ENCODE peak calls at places on chromosome 9, in five cellular contexts. T is astrocyte, F is mammary epithelial cell, U is PC-3, C is neural progenitor cell. L is an unnamed sample.

GRCh38 chr9:13295556-13295955 is 16.1 kb upstream of the MPDZ start:
- DNase-seq in F (peak; percentile 11), U (no peak), C (peak; percentile 47), T (no peak), L (no peak)

GRCh38 chr9:72427801-72428200 is 62.8 kb upstream of the ZFAND5 start:
- DNase-seq in C (no peak), T (no peak), U (no peak), F (no peak), L (no peak)

GRCh38 chr9:84875193-84875592 is 205.7 kb downstream of the NTRK2 start:
- DNase-seq in T (no peak), U (no peak), C (no peak), F (no peak), L (no peak)

GRCh38 chr9:106800691-106801090 is 62.3 kb upstream of the ZNF462 start:
- DNase-seq in U (peak; percentile 2), T (no peak), C (no peak), F (no peak), L (no peak)

GRCh38 chr9:70229579-70229978 is 29.2 kb upstream of the SMC5 start:
- DNase-seq in C (no peak), T (peak; percentile 12), F (peak; percentile 13), U (peak; percentile 52), L (no peak)

GRCh38 chr9:94623253-94623652 is 16.1 kb downstream of the FBP1 start:
- DNase-seq in T (no peak), C (peak; percentile 70), F (no peak), U (no peak), L (no peak)

GRCh38 chr9:128886211-128886826 is 4.4 kb downstream of the LRRC8A start:
- DNase-seq in F (peak; percentile 69), C (no peak), T (peak; percentile 92), U (no peak), L (no peak)

GRCh38 chr9:126499005-126499910 is 114.5 kb upstream of the LMX1B start:
- DNase-seq in U (peak; percentile 57), T (no peak), F (peak; percentile 30), C (peak; percentile 84), L (no peak)

GRCh38 chr9:3971391-3972082 is 328.3 kb downstream of the GLIS3 start:
- DNase-seq in C (no peak), U (peak; percentile 70), F (peak; percentile 36), T (no peak), L (no peak)

GRCh38 chr9:127130235-127130634 is 7.8 kb upstream of the ANGPTL2 start:
- DNase-seq in U (no peak), T (no peak), C (no peak), F (no peak), L (no peak)

GRCh38 chr9:6304232-6304631 is 23.9 kb upstream of the TPD52L3 start:
- DNase-seq in U (no peak), C (no peak), T (no peak), F (no peak), L (no peak)

GRCh38 chr9:3888496-3888858 is 362.7 kb upstream of the RFX3 start:
- DNase-seq in C (no peak), U (no peak), F (no peak), T (no peak), L (no peak)

GRCh38 chr9:136882109-136882946 is 4.0 kb upstream of the TRAF2 start:
- DNase-seq in U (peak; percentile 64), T (peak; percentile 67), F (peak; percentile 96), C (no peak), L (peak; percentile 72)

GRCh38 chr9:13461588-13461987 is 182.1 kb upstream of the MPDZ start:
- DNase-seq in C (no peak), F (no peak), T (no peak), U (no peak), L (no peak)

GRCh38 chr9:88692837-88693236 is 157.9 kb downstream of the NXNL2 start:
- DNase-seq in T (no peak), U (no peak), C (no peak), F (peak; percentile 66), L (no peak)

GRCh38 chr9:116144038-116144437 is 9.6 kb upstream of the PAPPA start:
- DNase-seq in T (peak; percentile 81), F (peak; percentile 88), C (no peak), U (peak; percentile 82), L (no peak)

GRCh38 chr9:976258-976804 is at the start of gene DMRT3:
- DNase-seq in C (peak; percentile 85), U (no peak), F (no peak), T (no peak), L (no peak)

GRCh38 chr9:5800969-5801738 is 31.8 kb downstream of the ERMP1 start:
- DNase-seq in F (no peak), U (no peak), T (peak; percentile 49), C (no peak), L (no peak)

GRCh38 chr9:129037767-129038098 is 1.3 kb downstream of the MIGA2 start:
- DNase-seq in C (no peak), T (no peak), F (no peak), U (no peak), L (no peak)

GRCh38 chr9:120393386-120394057 is 186.4 kb downstream of the CDK5RAP2 start:
- DNase-seq in T (peak; percentile 44), C (no peak), U (peak; percentile 78), F (peak; percentile 47), L (no peak)

GRCh38 chr9:125761685-125762084 is 14.5 kb downstream of the PBX3 start:
- DNase-seq in U (no peak), T (no peak), F (no peak), C (no peak), L (no peak)

GRCh38 chr9:83281306-83282255 is 218.6 kb upstream of the RASEF start:
- DNase-seq in F (peak; percentile 57), T (peak; percentile 76), C (no peak), U (peak; percentile 65), L (peak; percentile 28)

GRCh38 chr9:128020692-128021091 is 39.9 kb upstream of the EEIG1 start:
- DNase-seq in F (no peak), U (no peak), C (no peak), T (no peak), L (no peak)

GRCh38 chr9:121698627-121699270 is 47.3 kb downstream of the DAB2IP start:
- DNase-seq in U (peak; percentile 12), F (no peak), T (no peak), C (peak; percentile 95), L (no peak)

GRCh38 chr9:88355166-88355565 is 33.1 kb upstream of the SPIN1 start:
- DNase-seq in C (no peak), F (peak; percentile 87), T (peak; percentile 37), U (peak; percentile 81), L (peak; percentile 55)

GRCh38 chr9:70130266-70130665 is 86.6 kb downstream of the MAMDC2 start:
- DNase-seq in U (peak; percentile 16), F (peak; percentile 80), T (no peak), C (no peak), L (no peak)

GRCh38 chr9:89475891-89476440 is 21.9 kb downstream of the SEMA4D start:
- DNase-seq in C (no peak), U (no peak), F (no peak), T (no peak), L (no peak)

GRCh38 chr9:81549500-81550206 is 139.7 kb downstream of the TLE1 start:
- DNase-seq in T (no peak), U (peak; percentile 91), C (peak; percentile 6), F (no peak), L (no peak)

GRCh38 chr9:94553029-94553938 is 1.6 kb upstream of the PCAT7 start:
- DNase-seq in T (no peak), C (peak; percentile 45), U (peak; percentile 68), F (no peak), L (no peak)

GRCh38 chr9:14056235-14056930 is 257.6 kb downstream of the NFIB start:
- DNase-seq in C (no peak), T (no peak), F (no peak), U (no peak), L (no peak)

GRCh38 chr9:134185536-134186011 is 21.2 kb upstream of the RNU6ATAC start:
- DNase-seq in U (no peak), C (no peak), T (no peak), F (peak; percentile 22), L (no peak)
- H3K4me2 ChIP-seq in U (no peak overlapping the region), C (no peak overlapping the region), T (no peak overlapping the region), F (no peak overlapping the region), L (no peak overlapping the region)

DNA sequence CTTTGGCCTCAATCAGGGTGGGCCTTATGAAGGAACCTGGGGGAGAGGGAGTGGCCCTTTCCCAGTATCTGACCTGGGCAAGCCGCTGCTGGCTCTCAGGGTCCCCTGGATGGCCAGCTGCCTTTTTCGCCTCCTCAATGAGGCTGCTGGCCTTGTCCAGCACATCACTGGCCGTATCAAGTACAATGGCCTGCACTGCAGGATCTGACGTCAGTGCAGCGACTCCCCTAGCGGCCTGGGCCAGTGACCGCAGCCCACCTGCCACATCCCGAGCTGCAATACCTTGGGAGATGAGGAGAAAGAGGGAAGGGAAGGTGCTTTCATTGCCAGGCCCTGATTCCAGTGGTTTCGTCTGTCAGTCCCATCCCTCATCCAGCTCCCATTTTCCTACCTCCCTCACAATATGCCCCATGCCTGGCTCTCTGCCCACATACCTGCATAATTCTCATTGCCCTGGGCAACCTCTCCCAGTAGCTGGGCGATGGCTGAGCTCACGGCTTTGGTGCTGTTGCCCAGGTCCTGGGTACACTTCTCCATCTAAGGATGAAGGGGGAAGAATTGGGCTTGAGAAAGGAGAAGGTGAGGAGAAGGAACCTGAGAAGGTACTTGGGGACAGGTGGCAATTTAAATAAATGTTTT is 19.1 kb downstream of the TLN1 start:
- DNase-seq in F (no peak), C (no peak), U (no peak), T (no peak), L (no peak)
- H3K36me3 ChIP-seq in F (peaks cover 51% of the 10 kb centered on the region), C (no peaks in the 10 kb centered on the region), U (peaks cover 51% of the 10 kb centered on the region), T (peaks cover 85% of the 10 kb centered on the region), L (peaks cover 64% of the 10 kb centered on the region)

GRCh38 chr9:34578241-34579096 is 11.1 kb downstream of the CNTFR start:
- DNase-seq in U (no peak), T (peak; percentile 55), F (no peak), C (peak; percentile 86), L (no peak)
- TF ChIP-seq EZH2 in U (no peak), T (no peak), F (peak; percentile 59), C (no peak), L (peak; percentile 83)

GRCh38 chr9:96644137-96644536 is 11.0 kb downstream of the PRXL2C start:
- DNase-seq in U (peak; percentile 1), F (no peak), T (no peak), C (no peak), L (no peak)

GRCh38 chr9:96636368-96636767 is 16.7 kb upstream of the CDC14B start:
- DNase-seq in U (no peak), C (no peak), T (no peak), F (no peak), L (no peak)

GRCh38 chr9:96641514-96641913 is 13.6 kb downstream of the PRXL2C start:
- DNase-seq in F (no peak), C (no peak), U (no peak), T (no peak), L (no peak)

DNA sequence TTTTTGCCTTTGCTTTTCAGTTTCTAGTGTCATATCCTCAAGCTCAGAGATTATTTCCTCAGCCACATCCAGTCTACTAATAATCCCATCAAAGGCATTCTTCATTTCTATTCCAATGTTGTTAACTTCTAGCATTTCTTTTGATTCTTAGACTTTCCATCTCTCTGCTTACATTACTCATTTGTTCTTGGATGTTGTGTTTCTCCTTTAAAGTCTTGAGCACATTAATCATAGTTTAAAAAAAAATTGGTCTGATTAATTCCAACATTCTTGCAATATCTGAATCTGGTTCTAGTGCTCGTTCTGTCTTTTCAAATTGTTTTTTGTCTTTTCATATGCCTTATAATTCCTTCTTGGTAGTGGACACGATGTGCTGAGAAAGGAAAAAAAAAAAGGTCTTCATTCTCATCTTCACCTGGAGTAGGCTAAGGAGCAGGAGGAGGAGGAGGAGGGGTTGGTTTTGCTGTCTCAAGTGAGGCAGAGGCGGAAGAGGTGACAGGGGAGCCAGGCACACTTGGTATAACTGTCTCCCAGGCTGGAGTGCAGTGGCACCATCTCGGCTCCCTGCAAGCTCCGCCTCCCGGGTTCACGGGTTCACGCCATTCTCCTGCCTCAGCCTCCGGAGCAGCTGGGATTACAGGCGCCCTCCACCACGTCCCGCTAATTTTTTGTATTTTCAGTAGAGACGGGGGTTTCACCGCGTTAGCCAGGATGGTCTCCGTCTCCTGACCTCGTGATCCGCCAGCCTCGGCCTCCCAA is 16.3 kb downstream of the PRXL2C start:
- DNase-seq in T (peak; percentile 27), U (no peak), C (no peak), F (no peak), L (no peak)
- H3K4me2 ChIP-seq in T (no peak overlapping the region), U (no peak overlapping the region), C (no peak overlapping the region), F (no peak overlapping the region), L (no peak overlapping the region)

L was measured in keratinocyte.